ENCODE peak calls at places on chromosomes 16 and 17, in five cellular contexts. One of them, this sample, is unnamed.

GRCh38 chr16:21663889-21664647 is at the start of gene OTOA:
- DNase-seq in HepG2: no peak
- DNase-seq in K562: no peak
- DNase-seq in A549: no peak
- DNase-seq in SK-N-SH: peak
- DNase-seq in this sample: no peak

GRCh38 chr17:80516533-80516932 is 28.1 kb upstream of the RPTOR start:
- DNase-seq in HepG2: no peak
- DNase-seq in K562: no peak
- DNase-seq in A549: no peak
- DNase-seq in SK-N-SH: no peak
- DNase-seq in this sample: no peak

GRCh38 chr17:51921500-51921899 is 237.0 kb downstream of the CA10 start:
- DNase-seq in HepG2: no peak
- DNase-seq in K562: no peak
- DNase-seq in A549: no peak
- DNase-seq in SK-N-SH: no peak
- DNase-seq in this sample: no peak

GRCh38 chr17:72372185-72372584 is 251.4 kb downstream of the SOX9 start:
- DNase-seq in HepG2: no peak
- DNase-seq in K562: no peak
- DNase-seq in A549: no peak
- DNase-seq in SK-N-SH: no peak
- DNase-seq in this sample: no peak

GRCh38 chr17:67602974-67603373 is 114.8 kb upstream of the NOL11 start:
- DNase-seq in HepG2: peak
- DNase-seq in K562: peak
- DNase-seq in A549: peak
- DNase-seq in SK-N-SH: peak
- DNase-seq in this sample: no peak

GRCh38 chr16:88285514-88285822 is 97.3 kb upstream of the ZNF469 start:
- DNase-seq in HepG2: no peak
- DNase-seq in K562: no peak
- DNase-seq in A549: no peak
- DNase-seq in SK-N-SH: no peak
- DNase-seq in this sample: no peak

GRCh38 chr17:37475713-37476420 is 13.8 kb upstream of the DUSP14 start:
- DNase-seq in HepG2: no peak
- DNase-seq in K562: no peak
- DNase-seq in A549: no peak
- DNase-seq in SK-N-SH: no peak
- DNase-seq in this sample: no peak

GRCh38 chr16:78390070-78390469 is 290.6 kb downstream of the WWOX start:
- DNase-seq in HepG2: no peak
- DNase-seq in K562: no peak
- DNase-seq in A549: no peak
- DNase-seq in SK-N-SH: no peak
- DNase-seq in this sample: no peak

GRCh38 chr17:42428141-42428944 is 5.3 kb upstream of the CAVIN1 start:
- DNase-seq in HepG2: peak
- DNase-seq in K562: peak
- DNase-seq in A549: peak
- DNase-seq in SK-N-SH: peak
- DNase-seq in this sample: no peak

GRCh38 chr17:74780443-74781238 is 4.5 kb upstream of the NAT9 start:
- DNase-seq in HepG2: peak
- DNase-seq in K562: peak
- DNase-seq in A549: peak
- DNase-seq in SK-N-SH: peak
- DNase-seq in this sample: no peak

GRCh38 chr17:41107941-41108445 is 2.8 kb downstream of the KRTAP4-9 start:
- DNase-seq in HepG2: no peak
- DNase-seq in K562: no peak
- DNase-seq in A549: no peak
- DNase-seq in SK-N-SH: no peak
- DNase-seq in this sample: no peak

GRCh38 chr16:89541792-89542191 is 18.7 kb upstream of the RPL13 start:
- DNase-seq in HepG2: no peak
- DNase-seq in K562: no peak
- DNase-seq in A549: no peak
- DNase-seq in SK-N-SH: no peak
- DNase-seq in this sample: no peak

GRCh38 chr16:84207869-84208268 is 16.9 kb downstream of the ADAD2 start:
- DNase-seq in HepG2: no peak
- DNase-seq in K562: peak
- DNase-seq in A549: no peak
- DNase-seq in SK-N-SH: no peak
- DNase-seq in this sample: no peak

GRCh38 chr17:62792122-62792800 is 15.9 kb downstream of the MARCHF10 start:
- DNase-seq in HepG2: peak
- DNase-seq in K562: no peak
- DNase-seq in A549: peak
- DNase-seq in SK-N-SH: no peak
- DNase-seq in this sample: no peak

GRCh38 chr16:77414752-77415231 is 20.0 kb downstream of the ADAMTS18 start:
- DNase-seq in HepG2: no peak
- DNase-seq in K562: no peak
- DNase-seq in A549: peak
- DNase-seq in SK-N-SH: no peak
- DNase-seq in this sample: no peak

GRCh38 chr17:19664136-19664820 is 15.7 kb downstream of the ALDH3A2 start:
- DNase-seq in HepG2: no peak
- DNase-seq in K562: no peak
- DNase-seq in A549: no peak
- DNase-seq in SK-N-SH: no peak
- DNase-seq in this sample: no peak

GRCh38 chr16:10156111-10156510 is 26.1 kb downstream of the GRIN2A start:
- DNase-seq in HepG2: no peak
- DNase-seq in K562: no peak
- DNase-seq in A549: no peak
- DNase-seq in SK-N-SH: no peak
- DNase-seq in this sample: no peak

GRCh38 chr16:51994597-51994996 is 552.3 kb downstream of the TOX3 start:
- DNase-seq in HepG2: peak
- DNase-seq in K562: no peak
- DNase-seq in A549: peak
- DNase-seq in SK-N-SH: no peak
- DNase-seq in this sample: no peak

GRCh38 chr16:57753448-57754353 is 18.1 kb downstream of the KATNB1 start:
- DNase-seq in HepG2: no peak
- DNase-seq in K562: no peak
- DNase-seq in A549: no peak
- DNase-seq in SK-N-SH: no peak
- DNase-seq in this sample: no peak

GRCh38 chr17:57834146-57834741 is 15.6 kb downstream of the MRPS23 start:
- DNase-seq in HepG2: no peak
- DNase-seq in K562: no peak
- DNase-seq in A549: no peak
- DNase-seq in SK-N-SH: peak
- DNase-seq in this sample: no peak

GRCh38 chr17:33712120-33712519 is 419.0 kb upstream of the ASIC2 start:
- DNase-seq in HepG2: no peak
- DNase-seq in K562: peak
- DNase-seq in A549: no peak
- DNase-seq in SK-N-SH: no peak
- DNase-seq in this sample: no peak

GRCh38 chr16:50467943-50468748 is 80.0 kb upstream of the NKD1 start:
- DNase-seq in HepG2: peak
- DNase-seq in K562: peak
- DNase-seq in A549: no peak
- DNase-seq in SK-N-SH: peak
- DNase-seq in this sample: no peak

GRCh38 chr16:1637526-1637925 is 25.4 kb downstream of the CRAMP1 start:
- DNase-seq in HepG2: no peak
- DNase-seq in K562: no peak
- DNase-seq in A549: no peak
- DNase-seq in SK-N-SH: no peak
- DNase-seq in this sample: no peak

GRCh38 chr16:50570354-50570753 is 22.2 kb downstream of the NKD1 start:
- DNase-seq in HepG2: no peak
- DNase-seq in K562: no peak
- DNase-seq in A549: no peak
- DNase-seq in SK-N-SH: no peak
- DNase-seq in this sample: no peak

GRCh38 chr17:4329838-4330237 is 36.6 kb downstream of the UBE2G1 start:
- DNase-seq in HepG2: no peak
- DNase-seq in K562: no peak
- DNase-seq in A549: peak
- DNase-seq in SK-N-SH: no peak
- DNase-seq in this sample: no peak

GRCh38 chr16:85363881-85364280 is 249.2 kb upstream of the GSE1 start:
- DNase-seq in HepG2: no peak
- DNase-seq in K562: no peak
- DNase-seq in A549: no peak
- DNase-seq in SK-N-SH: no peak
- DNase-seq in this sample: no peak

GRCh38 chr16:9578459-9578858 is 487.0 kb downstream of the HAPSTR1 start:
- DNase-seq in HepG2: no peak
- DNase-seq in K562: peak
- DNase-seq in A549: no peak
- DNase-seq in SK-N-SH: no peak
- DNase-seq in this sample: no peak

GRCh38 chr16:29141586-29142324 is 156.9 kb downstream of the LAT start:
- DNase-seq in HepG2: no peak
- DNase-seq in K562: no peak
- DNase-seq in A549: no peak
- DNase-seq in SK-N-SH: no peak
- DNase-seq in this sample: no peak

GRCh38 chr17:68591583-68591982 is 9.6 kb downstream of the FAM20A start:
- DNase-seq in HepG2: no peak
- DNase-seq in K562: peak
- DNase-seq in A549: no peak
- DNase-seq in SK-N-SH: no peak
- DNase-seq in this sample: no peak

GRCh38 chr17:2792541-2793169 is 3.6 kb upstream of the RAP1GAP2 start:
- DNase-seq in HepG2: no peak
- DNase-seq in K562: no peak
- DNase-seq in A549: no peak
- DNase-seq in SK-N-SH: no peak
- DNase-seq in this sample: no peak

GRCh38 chr16:53084141-53084541 is 29.4 kb downstream of the CHD9 start:
- DNase-seq in HepG2: no peak
- DNase-seq in K562: no peak
- DNase-seq in A549: no peak
- DNase-seq in SK-N-SH: no peak
- DNase-seq in this sample: no peak

GRCh38 chr16:26643519-26643918 is 423.2 kb upstream of the C16orf82 start:
- DNase-seq in HepG2: no peak
- DNase-seq in K562: no peak
- DNase-seq in A549: no peak
- DNase-seq in SK-N-SH: no peak
- DNase-seq in this sample: no peak
- TF ChIP-seq REST in HepG2: no peak
- TF ChIP-seq REST in K562: no peak
- TF ChIP-seq REST in A549: no peak
- TF ChIP-seq REST in SK-N-SH: no peak
- TF ChIP-seq REST in this sample: no peak

GRCh38 chr17:76137351-76138233 is 3.5 kb downstream of the FOXJ1 start:
- DNase-seq in HepG2: no peak
- DNase-seq in K562: no peak
- DNase-seq in A549: no peak
- DNase-seq in SK-N-SH: peak
- DNase-seq in this sample: no peak

GRCh38 chr17:76139261-76139752 is 1.7 kb downstream of the FOXJ1 start:
- DNase-seq in HepG2: no peak
- DNase-seq in K562: no peak
- DNase-seq in A549: no peak
- DNase-seq in SK-N-SH: no peak
- DNase-seq in this sample: no peak

GRCh38 chr17:76138896-76139248 is 2.2 kb downstream of the FOXJ1 start:
- DNase-seq in HepG2: no peak
- DNase-seq in K562: no peak
- DNase-seq in A549: no peak
- DNase-seq in SK-N-SH: no peak
- DNase-seq in this sample: no peak

GRCh38 chr17:76137026-76137350 is 4.1 kb downstream of the FOXJ1 start:
- DNase-seq in HepG2: no peak
- DNase-seq in K562: no peak
- DNase-seq in A549: no peak
- DNase-seq in SK-N-SH: no peak
- DNase-seq in this sample: no peak

DNA sequence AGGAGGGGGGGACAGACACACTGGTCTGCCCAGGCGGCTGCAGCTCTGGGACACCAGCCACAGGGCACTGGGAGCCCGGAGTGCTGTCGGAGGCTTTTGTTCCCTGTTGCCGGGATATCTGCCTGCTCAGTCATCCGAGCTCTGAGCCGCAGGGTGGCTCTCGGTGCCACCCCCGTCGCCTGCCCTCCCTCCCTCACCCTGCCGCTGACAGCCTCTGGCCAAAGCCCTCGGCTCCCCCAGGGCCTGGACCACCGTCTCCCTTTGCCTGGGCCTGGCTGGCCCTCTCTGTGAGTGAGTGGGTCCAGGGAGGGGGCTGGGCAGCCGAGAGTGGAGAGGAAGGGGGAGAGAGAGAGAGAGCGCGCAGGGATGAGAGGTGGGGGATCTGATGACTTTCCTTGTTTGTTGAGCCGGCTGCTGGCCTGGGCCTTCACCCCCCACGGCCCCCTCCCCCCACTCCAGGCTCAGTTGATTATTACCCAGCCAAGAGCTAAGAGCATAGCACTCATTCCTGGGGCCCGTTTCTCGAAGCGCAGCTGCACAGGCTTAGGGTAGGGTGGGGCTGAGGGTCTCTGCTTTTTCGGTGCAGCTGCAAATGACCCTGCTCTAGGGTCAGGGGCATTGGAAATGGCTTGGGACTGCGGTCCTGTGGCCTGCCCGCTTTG is 2.7 kb downstream of the FOXJ1 start:
- DNase-seq in HepG2: peak
- DNase-seq in K562: no peak
- DNase-seq in A549: peak
- DNase-seq in SK-N-SH: peak
- DNase-seq in this sample: no peak
- TF ChIP-seq EP300 in HepG2: peak
- TF ChIP-seq EP300 in K562: no peak
- TF ChIP-seq EP300 in A549: no peak
- TF ChIP-seq EP300 in SK-N-SH: no peak
- TF ChIP-seq EP300 in this sample: no peak

DNA sequence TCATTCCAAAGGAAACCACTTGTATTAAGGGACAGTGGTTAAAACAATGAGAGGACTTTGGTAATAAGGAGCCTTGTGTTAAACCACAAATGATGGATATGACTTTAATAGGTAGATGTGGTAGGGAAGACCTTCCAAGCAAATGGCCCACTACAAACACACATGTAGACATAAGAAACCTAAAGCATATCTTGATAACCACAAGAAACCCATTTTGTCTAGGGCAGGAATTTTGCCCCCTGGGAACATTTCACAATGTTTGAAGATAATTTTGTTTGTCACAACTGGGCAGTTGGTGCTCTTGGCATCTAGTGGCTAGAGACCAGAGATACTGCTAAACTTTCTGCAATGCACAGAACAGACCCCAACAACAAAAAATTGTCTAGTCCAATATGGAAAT is 25.8 kb downstream of the KCNJ2 start:
- DNase-seq in HepG2: no peak
- DNase-seq in K562: no peak
- DNase-seq in A549: no peak
- DNase-seq in SK-N-SH: no peak
- DNase-seq in this sample: no peak
- TF ChIP-seq REST in HepG2: no peak
- TF ChIP-seq REST in K562: no peak
- TF ChIP-seq REST in A549: no peak
- TF ChIP-seq REST in SK-N-SH: no peak
- TF ChIP-seq REST in this sample: no peak

GRCh38 chr16:81641403-81642106 is 137.5 kb upstream of the PLCG2 start:
- DNase-seq in HepG2: no peak
- DNase-seq in K562: no peak
- DNase-seq in A549: no peak
- DNase-seq in SK-N-SH: peak
- DNase-seq in this sample: no peak
- TF ChIP-seq EP300 in HepG2: no peak
- TF ChIP-seq EP300 in K562: no peak
- TF ChIP-seq EP300 in A549: no peak
- TF ChIP-seq EP300 in SK-N-SH: no peak
- TF ChIP-seq EP300 in this sample: no peak

This sample was measured in GM12878.